ENCODE peak calls at places on chromosomes 5 and 9, in six cellular contexts. One of them, this sample, is unnamed.

GRCh38 chr9:114386886-114387677 is 700 bp downstream of the AKNA start:
- DNase-seq in effector memory CD4-positive, alpha-beta T cell: no peak
- DNase-seq in aorta: peak; percentile 78
- DNase-seq in tibial nerve: no peak
- DNase-seq in CD4-positive, alpha-beta memory T cell: peak; percentile 35
- DNase-seq in BJ: no peak
- DNase-seq in this sample: no peak

GRCh38 chr9:110179734-110180133 is 28.2 kb downstream of the C9orf152 start:
- DNase-seq in effector memory CD4-positive, alpha-beta T cell: no peak
- DNase-seq in aorta: no peak
- DNase-seq in tibial nerve: no peak
- DNase-seq in CD4-positive, alpha-beta memory T cell: no peak
- DNase-seq in BJ: peak; percentile 40
- DNase-seq in this sample: no peak

GRCh38 chr5:141771031-141771430 is 89.0 kb upstream of the ARAP3 start:
- DNase-seq in effector memory CD4-positive, alpha-beta T cell: no peak
- DNase-seq in aorta: no peak
- DNase-seq in tibial nerve: no peak
- DNase-seq in CD4-positive, alpha-beta memory T cell: no peak
- DNase-seq in BJ: no peak
- DNase-seq in this sample: no peak

GRCh38 chr5:176184608-176185132 is 53.6 kb upstream of the SIMC1 start:
- DNase-seq in effector memory CD4-positive, alpha-beta T cell: no peak
- DNase-seq in aorta: no peak
- DNase-seq in tibial nerve: no peak
- DNase-seq in CD4-positive, alpha-beta memory T cell: no peak
- DNase-seq in BJ: no peak
- DNase-seq in this sample: no peak

GRCh38 chr5:98694902-98695301 is 78.6 kb upstream of the RGMB start:
- DNase-seq in effector memory CD4-positive, alpha-beta T cell: no peak
- DNase-seq in aorta: no peak
- DNase-seq in tibial nerve: no peak
- DNase-seq in CD4-positive, alpha-beta memory T cell: no peak
- DNase-seq in BJ: no peak
- DNase-seq in this sample: no peak

GRCh38 chr5:10288600-10289213 is 19.0 kb downstream of the CMBL start:
- DNase-seq in effector memory CD4-positive, alpha-beta T cell: no peak
- DNase-seq in aorta: no peak
- DNase-seq in tibial nerve: peak; percentile 36
- DNase-seq in CD4-positive, alpha-beta memory T cell: peak; percentile 29
- DNase-seq in BJ: no peak
- DNase-seq in this sample: no peak

GRCh38 chr9:76213751-76214150 is 180.5 kb downstream of the RFK start:
- DNase-seq in effector memory CD4-positive, alpha-beta T cell: no peak
- DNase-seq in aorta: no peak
- DNase-seq in tibial nerve: no peak
- DNase-seq in CD4-positive, alpha-beta memory T cell: no peak
- DNase-seq in BJ: no peak
- DNase-seq in this sample: no peak

GRCh38 chr9:684950-685340 is 156.6 kb upstream of the DMRT1 start:
- DNase-seq in effector memory CD4-positive, alpha-beta T cell: no peak
- DNase-seq in aorta: no peak
- DNase-seq in tibial nerve: no peak
- DNase-seq in CD4-positive, alpha-beta memory T cell: no peak
- DNase-seq in BJ: no peak
- DNase-seq in this sample: no peak

GRCh38 chr9:104608336-104608735 is 2.9 kb upstream of the OR13C2 start:
- DNase-seq in effector memory CD4-positive, alpha-beta T cell: no peak
- DNase-seq in aorta: no peak
- DNase-seq in tibial nerve: no peak
- DNase-seq in CD4-positive, alpha-beta memory T cell: no peak
- DNase-seq in BJ: no peak
- DNase-seq in this sample: no peak

GRCh38 chr5:81800797-81801196 is 49.9 kb upstream of the SSBP2 start:
- DNase-seq in effector memory CD4-positive, alpha-beta T cell: no peak
- DNase-seq in aorta: no peak
- DNase-seq in tibial nerve: no peak
- DNase-seq in CD4-positive, alpha-beta memory T cell: no peak
- DNase-seq in BJ: no peak
- DNase-seq in this sample: no peak

GRCh38 chr5:109479260-109479860 is 69.6 kb upstream of the PJA2 start:
- DNase-seq in effector memory CD4-positive, alpha-beta T cell: no peak
- DNase-seq in aorta: no peak
- DNase-seq in tibial nerve: no peak
- DNase-seq in CD4-positive, alpha-beta memory T cell: peak; percentile 16
- DNase-seq in BJ: no peak
- DNase-seq in this sample: no peak

GRCh38 chr5:154740483-154740882 is 14.7 kb upstream of the LARP1 start:
- DNase-seq in effector memory CD4-positive, alpha-beta T cell: no peak
- DNase-seq in aorta: peak; percentile 66
- DNase-seq in tibial nerve: no peak
- DNase-seq in CD4-positive, alpha-beta memory T cell: no peak
- DNase-seq in BJ: no peak
- DNase-seq in this sample: no peak

GRCh38 chr9:114804504-114804903 is 1.3 kb downstream of the TNFSF15 start:
- DNase-seq in effector memory CD4-positive, alpha-beta T cell: no peak
- DNase-seq in aorta: no peak
- DNase-seq in tibial nerve: no peak
- DNase-seq in CD4-positive, alpha-beta memory T cell: no peak
- DNase-seq in BJ: peak; percentile 72
- DNase-seq in this sample: no peak

GRCh38 chr9:126698756-126699155 is 85.0 kb downstream of the LMX1B start:
- DNase-seq in effector memory CD4-positive, alpha-beta T cell: no peak
- DNase-seq in aorta: peak; percentile 10
- DNase-seq in tibial nerve: no peak
- DNase-seq in CD4-positive, alpha-beta memory T cell: no peak
- DNase-seq in BJ: no peak
- DNase-seq in this sample: no peak
- H3K27me3 ChIP-seq in effector memory CD4-positive, alpha-beta T cell: peaks cover 3% of the 10 kb centered on the region
- H3K27me3 ChIP-seq in aorta: no peaks in the 10 kb centered on the region
- H3K27me3 ChIP-seq in tibial nerve: peaks cover 31% of the 10 kb centered on the region
- H3K27me3 ChIP-seq in CD4-positive, alpha-beta memory T cell: peaks cover 4% of the 10 kb centered on the region
- H3K27me3 ChIP-seq in BJ: peaks cover 8% of the 10 kb centered on the region
- H3K27me3 ChIP-seq in this sample: no peaks in the 10 kb centered on the region

GRCh38 chr5:159227452-159227851 is 18.1 kb upstream of the RNF145 start:
- DNase-seq in effector memory CD4-positive, alpha-beta T cell: no peak
- DNase-seq in aorta: no peak
- DNase-seq in tibial nerve: no peak
- DNase-seq in CD4-positive, alpha-beta memory T cell: no peak
- DNase-seq in BJ: no peak
- DNase-seq in this sample: no peak

GRCh38 chr5:159226451-159226850 is 17.1 kb upstream of the RNF145 start:
- DNase-seq in effector memory CD4-positive, alpha-beta T cell: no peak
- DNase-seq in aorta: no peak
- DNase-seq in tibial nerve: no peak
- DNase-seq in CD4-positive, alpha-beta memory T cell: no peak
- DNase-seq in BJ: no peak
- DNase-seq in this sample: no peak

GRCh38 chr5:159220206-159220605 is 10.9 kb upstream of the RNF145 start:
- DNase-seq in effector memory CD4-positive, alpha-beta T cell: no peak
- DNase-seq in aorta: no peak
- DNase-seq in tibial nerve: no peak
- DNase-seq in CD4-positive, alpha-beta memory T cell: no peak
- DNase-seq in BJ: no peak
- DNase-seq in this sample: no peak

GRCh38 chr5:159224471-159224870 is 15.1 kb upstream of the RNF145 start:
- DNase-seq in effector memory CD4-positive, alpha-beta T cell: no peak
- DNase-seq in aorta: no peak
- DNase-seq in tibial nerve: no peak
- DNase-seq in CD4-positive, alpha-beta memory T cell: no peak
- DNase-seq in BJ: no peak
- DNase-seq in this sample: no peak

GRCh38 chr5:159223469-159223868 is 14.1 kb upstream of the RNF145 start:
- DNase-seq in effector memory CD4-positive, alpha-beta T cell: no peak
- DNase-seq in aorta: no peak
- DNase-seq in tibial nerve: no peak
- DNase-seq in CD4-positive, alpha-beta memory T cell: no peak
- DNase-seq in BJ: no peak
- DNase-seq in this sample: no peak
- H3K27me3 ChIP-seq in effector memory CD4-positive, alpha-beta T cell: no peaks in the 10 kb centered on the region
- H3K27me3 ChIP-seq in aorta: peaks cover 3% of the 10 kb centered on the region
- H3K27me3 ChIP-seq in tibial nerve: no peaks in the 10 kb centered on the region
- H3K27me3 ChIP-seq in CD4-positive, alpha-beta memory T cell: no peaks in the 10 kb centered on the region
- H3K27me3 ChIP-seq in BJ: no peaks in the 10 kb centered on the region
- H3K27me3 ChIP-seq in this sample: peaks cover 15% of the 10 kb centered on the region

GRCh38 chr5:35198096-35198495 is 32.2 kb downstream of the PRLR start:
- DNase-seq in effector memory CD4-positive, alpha-beta T cell: no peak
- DNase-seq in aorta: peak; percentile 75
- DNase-seq in tibial nerve: peak; percentile 15
- DNase-seq in CD4-positive, alpha-beta memory T cell: no peak
- DNase-seq in BJ: no peak
- DNase-seq in this sample: no peak

GRCh38 chr5:35197351-35197750 is 32.9 kb downstream of the PRLR start:
- DNase-seq in effector memory CD4-positive, alpha-beta T cell: no peak
- DNase-seq in aorta: no peak
- DNase-seq in tibial nerve: no peak
- DNase-seq in CD4-positive, alpha-beta memory T cell: no peak
- DNase-seq in BJ: no peak
- DNase-seq in this sample: no peak

GRCh38 chr5:35194636-35195471 is 35.4 kb downstream of the PRLR start:
- DNase-seq in effector memory CD4-positive, alpha-beta T cell: no peak
- DNase-seq in aorta: no peak
- DNase-seq in tibial nerve: no peak
- DNase-seq in CD4-positive, alpha-beta memory T cell: no peak
- DNase-seq in BJ: no peak
- DNase-seq in this sample: no peak

GRCh38 chr5:35198681-35199080 is 31.6 kb downstream of the PRLR start:
- DNase-seq in effector memory CD4-positive, alpha-beta T cell: no peak
- DNase-seq in aorta: no peak
- DNase-seq in tibial nerve: no peak
- DNase-seq in CD4-positive, alpha-beta memory T cell: no peak
- DNase-seq in BJ: peak; percentile 68
- DNase-seq in this sample: no peak

GRCh38 chr5:35195472-35195852 is 34.8 kb downstream of the PRLR start:
- DNase-seq in effector memory CD4-positive, alpha-beta T cell: no peak
- DNase-seq in aorta: no peak
- DNase-seq in tibial nerve: no peak
- DNase-seq in CD4-positive, alpha-beta memory T cell: no peak
- DNase-seq in BJ: no peak
- DNase-seq in this sample: no peak
- H3K27me3 ChIP-seq in effector memory CD4-positive, alpha-beta T cell: no peaks in the 10 kb centered on the region
- H3K27me3 ChIP-seq in aorta: no peaks in the 10 kb centered on the region
- H3K27me3 ChIP-seq in tibial nerve: no peaks in the 10 kb centered on the region
- H3K27me3 ChIP-seq in CD4-positive, alpha-beta memory T cell: no peaks in the 10 kb centered on the region
- H3K27me3 ChIP-seq in BJ: peaks cover 9% of the 10 kb centered on the region
- H3K27me3 ChIP-seq in this sample: no peaks in the 10 kb centered on the region

GRCh38 chr5:1754531-1755220 is 45.0 kb downstream of the MRPL36 start:
- DNase-seq in effector memory CD4-positive, alpha-beta T cell: no peak
- DNase-seq in aorta: peak; percentile 12
- DNase-seq in tibial nerve: peak; percentile 9
- DNase-seq in CD4-positive, alpha-beta memory T cell: no peak
- DNase-seq in BJ: no peak
- DNase-seq in this sample: no peak
- H3K27me3 ChIP-seq in effector memory CD4-positive, alpha-beta T cell: no peaks in the 10 kb centered on the region
- H3K27me3 ChIP-seq in aorta: no peaks in the 10 kb centered on the region
- H3K27me3 ChIP-seq in tibial nerve: no peaks in the 10 kb centered on the region
- H3K27me3 ChIP-seq in CD4-positive, alpha-beta memory T cell: no peaks in the 10 kb centered on the region
- H3K27me3 ChIP-seq in BJ: no peaks in the 10 kb centered on the region
- H3K27me3 ChIP-seq in this sample: no peaks in the 10 kb centered on the region

GRCh38 chr9:134826336-134827246 is 54.0 kb upstream of the FCN2 start:
- DNase-seq in effector memory CD4-positive, alpha-beta T cell: no peak
- DNase-seq in aorta: no peak
- DNase-seq in tibial nerve: no peak
- DNase-seq in CD4-positive, alpha-beta memory T cell: no peak
- DNase-seq in BJ: no peak
- DNase-seq in this sample: no peak

GRCh38 chr9:134823623-134824022 is 57.0 kb upstream of the FCN2 start:
- DNase-seq in effector memory CD4-positive, alpha-beta T cell: no peak
- DNase-seq in aorta: no peak
- DNase-seq in tibial nerve: no peak
- DNase-seq in CD4-positive, alpha-beta memory T cell: no peak
- DNase-seq in BJ: no peak
- DNase-seq in this sample: no peak

GRCh38 chr9:134822541-134822940 is 58.1 kb upstream of the FCN2 start:
- DNase-seq in effector memory CD4-positive, alpha-beta T cell: no peak
- DNase-seq in aorta: no peak
- DNase-seq in tibial nerve: no peak
- DNase-seq in CD4-positive, alpha-beta memory T cell: no peak
- DNase-seq in BJ: no peak
- DNase-seq in this sample: no peak

GRCh38 chr9:134825025-134825424 is 55.6 kb upstream of the FCN2 start:
- DNase-seq in effector memory CD4-positive, alpha-beta T cell: no peak
- DNase-seq in aorta: no peak
- DNase-seq in tibial nerve: no peak
- DNase-seq in CD4-positive, alpha-beta memory T cell: no peak
- DNase-seq in BJ: no peak
- DNase-seq in this sample: no peak

DNA sequence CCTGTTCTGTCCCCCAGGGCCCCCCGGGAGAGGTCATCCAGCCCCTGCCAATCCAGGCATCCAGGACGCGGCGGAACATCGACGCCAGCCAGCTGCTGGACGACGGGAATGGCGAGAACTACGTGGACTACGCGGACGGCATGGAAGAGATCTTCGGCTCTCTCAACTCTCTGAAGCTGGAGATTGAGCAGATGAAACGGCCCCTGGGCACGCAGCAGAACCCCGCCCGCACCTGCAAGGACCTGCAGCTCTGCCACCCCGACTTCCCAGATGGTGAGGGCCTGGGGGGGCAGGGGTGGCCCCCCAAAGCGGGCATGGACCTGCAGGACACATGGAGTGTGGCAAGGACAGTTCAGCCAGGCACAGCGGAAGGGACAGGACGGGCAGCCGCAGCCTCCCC is 56.0 kb upstream of the FCN2 start:
- DNase-seq in effector memory CD4-positive, alpha-beta T cell: no peak
- DNase-seq in aorta: no peak
- DNase-seq in tibial nerve: no peak
- DNase-seq in CD4-positive, alpha-beta memory T cell: no peak
- DNase-seq in BJ: no peak
- DNase-seq in this sample: no peak
- H3K27me3 ChIP-seq in effector memory CD4-positive, alpha-beta T cell: no peaks in the 10 kb centered on the region
- H3K27me3 ChIP-seq in aorta: no peaks in the 10 kb centered on the region
- H3K27me3 ChIP-seq in tibial nerve: no peaks in the 10 kb centered on the region
- H3K27me3 ChIP-seq in CD4-positive, alpha-beta memory T cell: no peaks in the 10 kb centered on the region
- H3K27me3 ChIP-seq in BJ: no peaks in the 10 kb centered on the region
- H3K27me3 ChIP-seq in this sample: no peaks in the 10 kb centered on the region

GRCh38 chr9:88872171-88872946 is 118.9 kb upstream of the S1PR3 start:
- DNase-seq in effector memory CD4-positive, alpha-beta T cell: no peak
- DNase-seq in aorta: no peak
- DNase-seq in tibial nerve: no peak
- DNase-seq in CD4-positive, alpha-beta memory T cell: no peak
- DNase-seq in BJ: no peak
- DNase-seq in this sample: no peak
- H3K27me3 ChIP-seq in effector memory CD4-positive, alpha-beta T cell: no peaks in the 10 kb centered on the region
- H3K27me3 ChIP-seq in aorta: no peaks in the 10 kb centered on the region
- H3K27me3 ChIP-seq in tibial nerve: no peaks in the 10 kb centered on the region
- H3K27me3 ChIP-seq in CD4-positive, alpha-beta memory T cell: no peaks in the 10 kb centered on the region
- H3K27me3 ChIP-seq in BJ: no peaks in the 10 kb centered on the region
- H3K27me3 ChIP-seq in this sample: no peaks in the 10 kb centered on the region

DNA sequence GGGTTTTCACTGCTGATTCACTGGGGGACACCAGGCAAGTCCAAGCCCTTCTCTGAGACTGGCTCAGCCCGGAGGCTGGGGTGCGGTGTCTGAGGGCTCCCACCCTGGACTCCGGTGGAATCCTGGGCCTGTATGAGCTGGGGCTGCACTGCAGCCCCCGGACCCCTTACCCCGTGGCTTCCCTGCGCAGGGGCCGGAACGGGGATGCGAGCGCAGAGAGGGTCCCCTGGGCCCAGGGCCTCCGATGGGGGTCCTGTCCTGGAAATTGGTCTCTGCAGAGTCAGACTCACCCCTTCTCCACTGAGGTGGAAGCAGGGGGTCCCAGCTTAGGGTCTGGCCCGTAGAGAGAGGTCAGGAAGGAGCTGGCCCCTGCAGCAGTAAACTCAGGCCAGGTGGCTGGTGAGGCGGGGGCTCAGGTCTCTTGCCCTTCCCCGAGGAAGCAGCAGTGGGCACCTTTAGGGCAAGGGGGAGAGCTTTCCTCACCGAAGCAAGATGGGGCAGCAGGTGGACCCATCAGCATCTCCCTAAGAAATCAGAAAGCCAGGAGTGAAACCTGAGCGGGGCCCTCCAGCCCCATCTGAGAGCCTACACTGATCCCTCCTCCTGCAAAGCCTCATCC is 1.6 kb upstream of the VAV2 start:
- DNase-seq in effector memory CD4-positive, alpha-beta T cell: no peak
- DNase-seq in aorta: peak; percentile 51
- DNase-seq in tibial nerve: no peak
- DNase-seq in CD4-positive, alpha-beta memory T cell: peak; percentile 16
- DNase-seq in BJ: no peak
- DNase-seq in this sample: no peak
- H3K27me3 ChIP-seq in effector memory CD4-positive, alpha-beta T cell: peaks cover 14% of the 10 kb centered on the region
- H3K27me3 ChIP-seq in aorta: no peaks in the 10 kb centered on the region
- H3K27me3 ChIP-seq in tibial nerve: no peaks in the 10 kb centered on the region
- H3K27me3 ChIP-seq in CD4-positive, alpha-beta memory T cell: no peaks in the 10 kb centered on the region
- H3K27me3 ChIP-seq in BJ: peaks cover 2% of the 10 kb centered on the region
- H3K27me3 ChIP-seq in this sample: no peaks in the 10 kb centered on the region

This sample was measured in iPS DF 6.9.